ENCODE peak calls at places on chromosomes 4 and X, in seven cellular contexts. N is endodermal cell, S is suprapubic skin, V is Right ventricle myocardium superior, F is sciatic nerve, L is neuronal stem cell, B is cardiac fibroblast. A is an unnamed sample.

GRCh38 chr4:1361391-1361790 is 14.4 kb downstream of the UVSSA start:
- DNase-seq in N (no peak), S (no peak), V (no peak), F (no peak), L (no peak), B (no peak), A (no peak)

GRCh38 chr4:1956631-1957030 is 52.1 kb downstream of the NELFA start:
- DNase-seq in N (no peak), S (no peak), V (no peak), F (no peak), L (no peak), B (no peak), A (no peak)

GRCh38 chrX:130401415-130402210 is at the start of gene RBMX2:
- DNase-seq in N (peak; percentile 87), S (peak; percentile 80), V (peak; percentile 86), F (peak; percentile 83), L (peak; percentile 74), B (peak; percentile 71), A (peak; percentile 49)

GRCh38 chrX:14529288-14529989 is at the start of gene GLRA2:
- DNase-seq in N (peak; percentile 74), S (no peak), V (no peak), F (no peak), L (peak; percentile 69), B (peak; percentile 20), A (no peak)

GRCh38 chr4:168886361-168886760 is 123.7 kb downstream of the CBR4 start:
- DNase-seq in N (no peak), S (no peak), V (no peak), F (no peak), L (no peak), B (peak; percentile 84), A (no peak)

GRCh38 chr4:176635372-176636261 is 157.1 kb downstream of the VEGFC start:
- DNase-seq in N (no peak), S (no peak), V (no peak), F (no peak), L (no peak), B (peak; percentile 99), A (no peak)

GRCh38 chrX:10833299-10834169 is 213.1 kb upstream of the MID1 start:
- DNase-seq in N (peak; percentile 71), S (peak; percentile 74), V (peak; percentile 36), F (peak; percentile 62), L (peak; percentile 18), B (peak; percentile 2), A (no peak)

GRCh38 chrX:97039363-97040029 is 155.8 kb downstream of the RPA4 start:
- DNase-seq in N (no peak), S (no peak), V (peak; percentile 32), F (peak; percentile 53), L (no peak), B (peak; percentile 50), A (no peak)

GRCh38 chr4:124499266-124499665 is 213.3 kb downstream of the ANKRD50 start:
- DNase-seq in N (no peak), S (no peak), V (no peak), F (no peak), L (peak; percentile 11), B (no peak), A (no peak)

GRCh38 chr4:7652451-7652871 is 217.7 kb upstream of the PSAPL1 start:
- DNase-seq in N (no peak), S (no peak), V (peak; percentile 43), F (no peak), L (no peak), B (no peak), A (no peak)

GRCh38 chrX:338836-339400 is 20.3 kb upstream of the GTPBP6 start:
- DNase-seq in N (peak; percentile 64), S (no peak), V (peak; percentile 31), F (no peak), L (no peak), B (no peak), A (no peak)

GRCh38 chrX:9832811-9833210 is 46.6 kb downstream of the SHROOM2 start:
- DNase-seq in N (peak; percentile 73), S (no peak), V (no peak), F (no peak), L (no peak), B (peak; percentile 8), A (no peak)

GRCh38 chrX:136954930-136955329 is 74.4 kb upstream of the RBMX start:
- DNase-seq in N (no peak), S (no peak), V (no peak), F (no peak), L (no peak), B (peak; percentile 62), A (no peak)

GRCh38 chr4:15149842-15150592 is 147.7 kb downstream of the CPEB2 start:
- DNase-seq in N (peak; percentile 92), S (peak; percentile 89), V (peak; percentile 91), F (peak; percentile 88), L (peak; percentile 37), B (peak; percentile 84), A (no peak)

GRCh38 chrX:153490217-153490616 is 4.6 kb upstream of the BGN start:
- DNase-seq in N (no peak), S (no peak), V (no peak), F (no peak), L (no peak), B (no peak), A (no peak)

GRCh38 chrX:136453771-136454170 is 34.0 kb upstream of the BRS3 start:
- DNase-seq in N (no peak), S (no peak), V (no peak), F (no peak), L (no peak), B (no peak), A (no peak)

GRCh38 chr4:84647307-84647884 is 64.5 kb downstream of the CDS1 start:
- DNase-seq in N (peak; percentile 73), S (no peak), V (no peak), F (no peak), L (no peak), B (peak; percentile 28), A (no peak)

GRCh38 chrX:47456080-47456479 is 26.9 kb downstream of the ZNF41 start:
- DNase-seq in N (no peak), S (no peak), V (peak; percentile 44), F (no peak), L (no peak), B (no peak), A (no peak)

GRCh38 chrX:74514384-74514783 is 93.1 kb downstream of the SLC16A2 start:
- DNase-seq in N (peak; percentile 70), S (no peak), V (no peak), F (no peak), L (no peak), B (no peak), A (no peak)

GRCh38 chrX:1464282-1465131 is 11.8 kb upstream of the ASMTL start:
- DNase-seq in N (no peak), S (peak; percentile 66), V (no peak), F (no peak), L (no peak), B (no peak), A (peak; percentile 2)

GRCh38 chr4:48909697-48910096 is 3.1 kb upstream of the OCIAD2 start:
- DNase-seq in N (peak; percentile 76), S (no peak), V (no peak), F (no peak), L (peak; percentile 20), B (peak; percentile 99), A (peak; percentile 7)

GRCh38 chrX:103730746-103731508 is 20.2 kb downstream of the TMEM31 start:
- DNase-seq in N (peak; percentile 87), S (no peak), V (no peak), F (no peak), L (no peak), B (peak; percentile 97), A (no peak)

A was measured in stimulated activated CD4-positive, alpha-beta T cell treated with anti-CD3 and anti-CD28 coated beads, Interleukin-15, amount 100 ng/mL, for 1 hour.